ENCODE peak calls at places on chromosomes 3 and 15, in eight cellular contexts. G, M, F, B, H, O, D and K are unnamed samples.

GRCh38 chr15:25784876-25785642 is 78.1 kb downstream of the ATP10A start:
- DNase-seq in B (peak), O (no peak), M (peak), G (no peak), D (no peak), H (no peak), F (no peak), K (no peak)

GRCh38 chr15:66698318-66698961 is 3.6 kb upstream of the SMAD6 start:
- DNase-seq in B (peak), O (peak), H (peak), D (peak), M (peak), G (peak), F (no peak), K (peak)

GRCh38 chr15:48250640-48251076 is 44.6 kb downstream of the SLC12A1 start:
- DNase-seq in H (peak), M (peak), G (peak), B (peak), O (peak), D (peak), F (peak), K (peak)

GRCh38 chr15:31471731-31472430 is 145.2 kb downstream of the KLF13 start:
- DNase-seq in M (peak), F (no peak), G (no peak), D (no peak), O (no peak), B (peak), H (no peak), K (no peak)

GRCh38 chr3:187211532-187212274 is 14.4 kb downstream of the RTP1 start:
- DNase-seq in O (no peak), M (no peak), H (no peak), F (no peak), B (peak), G (no peak), D (no peak), K (no peak)

GRCh38 chr15:29612096-29612495 is 210.2 kb downstream of the TJP1 start:
- DNase-seq in G (no peak), O (no peak), B (peak), F (peak), D (peak), M (peak), H (no peak), K (no peak)

GRCh38 chr3:141373232-141373631 is 4.9 kb downstream of the ZBTB38 start:
- DNase-seq in O (no peak), F (no peak), H (no peak), M (no peak), B (peak), G (no peak), D (no peak), K (no peak)

GRCh38 chr3:17023006-17023664 is 138.4 kb downstream of the PLCL2 start:
- DNase-seq in D (no peak), F (no peak), H (no peak), G (no peak), M (peak), O (no peak), B (peak), K (no peak)

GRCh38 chr15:49428392-49429095 is 5.5 kb downstream of the FGF7 start:
- DNase-seq in H (no peak), M (peak), F (peak), B (peak), D (no peak), O (no peak), G (no peak), K (no peak)

GRCh38 chr3:156317457-156317856 is 197.1 kb downstream of the KCNAB1 start:
- DNase-seq in G (no peak), O (no peak), F (no peak), H (no peak), B (peak), D (no peak), M (peak), K (no peak)

GRCh38 chr3:197522183-197522715 is 33.5 kb downstream of the BDH1 start:
- DNase-seq in D (no peak), M (no peak), G (peak), B (no peak), F (no peak), O (no peak), H (no peak), K (no peak)

GRCh38 chr3:16063603-16064002 is 110.9 kb upstream of the GALNT15 start:
- DNase-seq in H (no peak), F (no peak), M (no peak), D (no peak), O (no peak), B (no peak), G (no peak), K (no peak)

GRCh38 chr15:62989366-62990055 is 53.0 kb upstream of the TPM1 start:
- DNase-seq in F (no peak), B (peak), H (no peak), G (no peak), M (peak), O (no peak), D (no peak), K (no peak)

GRCh38 chr3:52356126-52356525 is 40.0 kb downstream of the DNAH1 start:
- DNase-seq in B (no peak), M (no peak), G (no peak), D (no peak), O (no peak), F (no peak), H (no peak), K (no peak)

GRCh38 chr15:83904107-83904720 is 250.3 kb downstream of the ADAMTSL3 start:
- DNase-seq in D (no peak), O (no peak), B (peak), M (peak), F (no peak), H (no peak), G (peak), K (no peak)

GRCh38 chr15:85114886-85115285 is 133.2 kb downstream of the PDE8A start:
- DNase-seq in H (no peak), O (no peak), F (no peak), B (no peak), D (no peak), G (no peak), M (no peak), K (no peak)

GRCh38 chr3:129723558-129724324 is 117.3 kb upstream of the PLXND1 start:
- DNase-seq in D (no peak), O (no peak), H (peak), G (peak), B (peak), F (peak), M (peak), K (no peak)

GRCh38 chr3:9397911-9398714 is 698 bp downstream of the SETD5 start:
- DNase-seq in B (peak), G (peak), M (peak), F (no peak), D (no peak), O (no peak), H (peak), K (peak)

GRCh38 chr15:25439456-25439836 is 622 bp upstream of the UBE3A start:
- DNase-seq in H (no peak), B (peak), G (peak), D (no peak), F (no peak), O (no peak), M (peak), K (no peak)

GRCh38 chr15:40333922-40334492 is 6.7 kb downstream of the CCDC9B start:
- DNase-seq in G (peak), D (no peak), M (peak), F (no peak), B (peak), O (no peak), H (no peak), K (no peak)

GRCh38 chr3:23495507-23495906 is 292.4 kb downstream of the UBE2E2 start:
- DNase-seq in H (no peak), G (no peak), O (no peak), B (peak), M (peak), D (no peak), F (no peak), K (no peak)

GRCh38 chr3:170483485-170484262 is 65.0 kb downstream of the CLDN11 start:
- DNase-seq in F (no peak), O (no peak), M (no peak), D (no peak), G (no peak), B (peak), H (no peak), K (no peak)

GRCh38 chr3:11381563-11381962 is 109.4 kb downstream of the ATG7 start:
- DNase-seq in O (no peak), D (no peak), H (no peak), M (no peak), G (no peak), B (no peak), F (no peak), K (no peak)

GRCh38 chr3:53045784-53046170 is at the start of gene SFMBT1:
- DNase-seq in D (no peak), H (peak), M (peak), G (peak), F (peak), O (peak), B (peak), K (peak)

GRCh38 chr3:129122697-129123055 is 1.1 kb upstream of the RAB43 start:
- DNase-seq in G (peak), B (no peak), F (no peak), H (no peak), D (no peak), M (no peak), O (no peak), K (no peak)

GRCh38 chr15:56244811-56245576 is 1.3 kb upstream of the RFX7 start:
- DNase-seq in B (no peak), M (no peak), G (peak), D (no peak), H (peak), O (no peak), F (no peak), K (peak)

GRCh38 chr3:31079691-31080090 is 185.2 kb upstream of the GADL1 start:
- DNase-seq in B (no peak), O (no peak), M (no peak), F (no peak), G (no peak), D (no peak), H (no peak), K (no peak)

GRCh38 chr3:133075027-133075426 is 36.8 kb downstream of the TMEM108 start:
- DNase-seq in H (no peak), O (no peak), B (no peak), F (no peak), G (no peak), M (no peak), D (no peak), K (no peak)

GRCh38 chr3:46960081-46960701 is 16.4 kb downstream of the CCDC12 start:
- DNase-seq in G (no peak), O (no peak), D (no peak), F (no peak), H (peak), B (peak), M (peak), K (no peak)

GRCh38 chr15:90691369-90691768 is 25.8 kb upstream of the BLM start:
- DNase-seq in G (no peak), O (no peak), D (no peak), H (no peak), F (no peak), B (no peak), M (no peak), K (no peak)
- TF ChIP-seq CTCF in G (no peak), O (no peak), D (no peak), H (no peak), F (no peak), B (peak), M (peak), K (no peak)

GRCh38 chr15:73608475-73608874 is 24.7 kb downstream of the NPTN start:
- DNase-seq in F (no peak), G (no peak), B (no peak), O (no peak), D (no peak), M (no peak), H (no peak), K (no peak)
- TF ChIP-seq CTCF in F (no peak), G (no peak), B (no peak), O (no peak), D (no peak), M (no peak), H (no peak), K (no peak)

GRCh38 chr3:151794080-151794479 is 19.8 kb upstream of the AADAC start:
- DNase-seq in B (no peak), H (no peak), F (no peak), D (no peak), G (no peak), M (no peak), O (no peak), K (no peak)
- TF ChIP-seq CTCF in B (no peak), H (no peak), F (no peak), D (no peak), G (no peak), M (no peak), O (no peak), K (no peak)

GRCh38 chr15:52098328-52098727 is 14.2 kb downstream of the BCL2L10 start:
- DNase-seq in O (no peak), D (no peak), H (no peak), G (no peak), F (no peak), M (peak), B (no peak), K (no peak)
- TF ChIP-seq CTCF in O (no peak), D (no peak), H (peak), G (no peak), F (no peak), M (no peak), B (no peak), K (no peak)

GRCh38 chr3:126528419-126528799 is 4.5 kb downstream of the CHST13 start:
- DNase-seq in G (no peak), D (no peak), B (no peak), M (no peak), H (no peak), F (no peak), O (no peak), K (no peak)
- TF ChIP-seq CTCF in G (no peak), D (no peak), B (no peak), M (no peak), H (no peak), F (no peak), O (no peak), K (no peak)

DNA sequence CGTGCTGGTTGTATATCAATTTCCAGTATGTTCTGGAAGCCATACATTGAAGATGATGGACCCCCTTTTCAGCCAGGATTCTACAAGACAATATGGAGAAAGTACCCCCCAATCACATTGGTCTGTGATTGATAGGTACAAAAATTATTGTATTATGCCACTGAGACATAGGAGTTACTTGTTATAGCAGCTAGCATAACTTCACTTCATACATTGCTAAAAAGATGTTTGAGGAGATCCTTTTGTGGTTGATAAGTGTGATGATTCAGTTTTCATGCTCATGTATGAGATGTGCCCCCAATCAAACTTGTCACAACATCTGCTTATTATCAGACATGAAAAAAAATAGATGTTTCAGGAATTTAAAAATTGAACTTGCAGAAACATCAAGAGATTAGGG is 66.0 kb downstream of the GPD1L start:
- DNase-seq in G (no peak), H (no peak), F (no peak), M (no peak), O (no peak), B (no peak), D (no peak), K (no peak)
- TF ChIP-seq CTCF in G (no peak), H (no peak), F (no peak), M (no peak), O (no peak), B (no peak), D (no peak), K (no peak)

GRCh38 chr3:50233176-50233575 is 2.8 kb upstream of the GNAI2 start:
- DNase-seq in M (no peak), B (no peak), F (no peak), D (no peak), O (no peak), H (no peak), G (no peak), K (no peak)
- TF ChIP-seq CTCF in M (no peak), B (no peak), F (no peak), D (no peak), O (no peak), H (no peak), G (no peak), K (no peak)